ENCODE peak calls at places on chromosome 11, in four cellular contexts. D is A673; L is CD4-positive, alpha-beta T cell; F is ovary. Y is an unnamed sample.

GRCh38 chr11:79007811-79008294 is 433.0 kb downstream of the TENM4 start:
- DNase-seq in D (no peak), F (no peak), L (no peak), Y (no peak)

GRCh38 chr11:107561688-107562087 is 3.8 kb downstream of the ALKBH8 start:
- DNase-seq in F (no peak), D (peak; percentile 29), L (no peak), Y (no peak)

GRCh38 chr11:94581926-94582325 is 14.8 kb downstream of the PIWIL4 start:
- DNase-seq in D (no peak), F (no peak), L (no peak), Y (no peak)

GRCh38 chr11:102882389-102883024 is 7.7 kb upstream of the MMP12 start:
- DNase-seq in F (no peak), D (no peak), L (no peak), Y (no peak)

GRCh38 chr11:133082453-133082781 is 449.9 kb downstream of the OPCML start:
- DNase-seq in F (no peak), D (peak; percentile 42), L (no peak), Y (peak; percentile 61)

GRCh38 chr11:115497303-115497702 is 6.9 kb downstream of the CADM1 start:
- DNase-seq in F (no peak), D (no peak), L (no peak), Y (no peak)

GRCh38 chr11:116986521-116987105 is 111.6 kb downstream of the SIK3 start:
- DNase-seq in F (no peak), D (no peak), L (no peak), Y (peak; percentile 50)

GRCh38 chr11:101880208-101880607 is 34.6 kb upstream of the CEP126 start:
- DNase-seq in L (no peak), F (no peak), D (peak; percentile 72), Y (no peak)

GRCh38 chr11:84722583-84723108 is 904.5 kb downstream of the DLG2 start:
- DNase-seq in D (peak; percentile 16), F (no peak), L (no peak), Y (no peak)

GRCh38 chr11:85977751-85978160 is 91.1 kb downstream of the PICALM start:
- DNase-seq in L (no peak), D (no peak), F (no peak), Y (no peak)

GRCh38 chr11:119874660-119875238 is 145.7 kb upstream of the NECTIN1 start:
- DNase-seq in D (no peak), F (no peak), L (no peak), Y (no peak)

GRCh38 chr11:79209540-79210266 is 231.1 kb downstream of the TENM4 start:
- DNase-seq in L (no peak), F (peak; percentile 49), D (no peak), Y (no peak)

GRCh38 chr11:65503923-65504670 is 5.3 kb downstream of the MALAT1 start:
- DNase-seq in L (no peak), D (no peak), F (peak; percentile 13), Y (no peak)
- TF ChIP-seq CTCF in L (no peak), D (no peak), F (no peak), Y (no peak)

DNA sequence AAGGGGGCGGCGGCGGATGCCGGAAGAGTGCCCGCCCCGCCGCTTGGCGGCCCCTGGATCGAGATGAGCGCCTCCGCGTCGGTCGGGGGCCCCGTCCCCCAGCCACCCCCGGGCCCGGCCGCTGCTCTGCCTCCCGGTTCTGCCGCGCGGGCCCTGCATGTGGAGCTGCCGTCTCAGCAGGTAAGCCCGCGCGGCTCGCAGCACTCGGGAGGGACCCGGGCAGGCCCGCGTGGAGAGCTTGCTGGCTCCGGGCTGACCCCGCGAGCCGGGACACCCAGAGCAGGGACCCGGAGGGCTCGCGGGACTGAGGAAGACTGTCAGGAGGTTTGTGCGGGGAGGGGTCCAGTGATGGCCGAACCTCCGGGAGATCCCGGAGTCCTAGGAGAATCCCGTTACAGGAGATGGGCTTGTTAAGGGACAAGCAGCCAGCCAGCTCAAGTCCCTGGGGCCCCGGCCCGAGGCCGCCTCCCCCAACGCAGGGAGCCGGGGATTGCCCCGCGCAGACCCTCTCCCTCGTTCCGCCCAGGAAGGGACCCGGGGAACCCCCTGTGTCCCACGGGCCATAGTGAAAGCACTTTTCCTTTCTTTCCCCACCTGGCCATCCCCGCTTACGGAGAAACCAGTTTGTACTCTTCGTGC is 454 bp downstream of the UVRAG start:
- DNase-seq in F (no peak), D (peak; percentile 60), L (peak; percentile 27), Y (no peak)
- TF ChIP-seq CTCF in F (no peak), D (no peak), L (no peak), Y (no peak)

GRCh38 chr11:131592152-131592551 is 221.7 kb downstream of the NTM start:
- DNase-seq in L (no peak), D (no peak), F (no peak), Y (no peak)

GRCh38 chr11:131588057-131588456 is 217.6 kb downstream of the NTM start:
- DNase-seq in F (no peak), L (no peak), D (no peak), Y (no peak)

GRCh38 chr11:131593301-131593700 is 222.9 kb downstream of the NTM start:
- DNase-seq in D (no peak), L (no peak), F (no peak), Y (no peak)

GRCh38 chr11:131592734-131593133 is 222.3 kb downstream of the NTM start:
- DNase-seq in L (no peak), D (no peak), F (no peak), Y (no peak)

DNA sequence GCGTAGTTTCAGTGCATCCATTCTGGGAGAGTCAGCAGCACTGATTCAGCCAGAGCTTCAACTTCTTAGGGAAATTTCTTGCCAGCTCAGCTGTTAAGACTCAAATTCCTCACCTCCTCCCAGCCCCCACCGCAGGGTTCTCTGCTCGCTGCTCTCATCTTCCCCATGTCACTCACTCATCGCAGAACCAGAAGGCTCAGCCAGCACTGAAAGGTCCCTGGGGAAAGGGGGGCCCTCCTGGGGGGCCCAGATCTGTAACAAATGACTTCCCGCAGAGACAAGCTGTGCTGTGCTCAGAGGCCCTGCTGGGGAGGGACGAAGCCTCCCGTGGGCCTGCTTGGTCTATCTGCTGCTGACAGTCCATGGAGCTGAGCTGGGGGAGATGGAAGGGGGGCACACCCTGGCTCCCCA is 220.6 kb downstream of the NTM start:
- DNase-seq in L (no peak), F (no peak), D (peak; percentile 13), Y (no peak)
- TF ChIP-seq CTCF in L (no peak), F (no peak), D (no peak), Y (no peak)

GRCh38 chr11:6297831-6298230 is 22.5 kb downstream of the CAVIN3 start:
- DNase-seq in D (peak; percentile 21), L (no peak), F (no peak), Y (no peak)
- TF ChIP-seq CTCF in D (peak; percentile 51), L (no peak), F (peak; percentile 17), Y (no peak)

DNA sequence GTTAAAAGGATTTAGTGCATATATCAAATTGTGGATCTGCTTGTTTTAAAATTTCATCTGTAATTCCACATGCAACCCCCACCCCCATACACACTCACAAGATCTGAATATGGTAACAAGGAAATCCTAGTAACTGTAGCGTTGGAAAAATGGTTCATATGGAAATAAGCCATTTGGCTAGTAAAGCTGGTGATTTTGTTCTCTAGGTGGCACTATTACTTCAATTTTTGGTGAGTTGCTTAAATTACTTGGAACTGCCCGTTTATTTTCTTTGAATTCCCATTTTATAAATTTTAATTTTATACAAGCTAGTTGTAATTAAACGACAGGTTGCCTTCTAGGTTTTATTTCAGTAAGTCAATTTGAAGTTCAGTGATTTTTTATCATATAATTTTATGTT is 5.3 kb downstream of the BDNF start:
- DNase-seq in D (peak; percentile 70), F (no peak), L (no peak), Y (no peak)
- TF ChIP-seq CTCF in D (peak; percentile 93), F (no peak), L (no peak), Y (no peak)

DNA sequence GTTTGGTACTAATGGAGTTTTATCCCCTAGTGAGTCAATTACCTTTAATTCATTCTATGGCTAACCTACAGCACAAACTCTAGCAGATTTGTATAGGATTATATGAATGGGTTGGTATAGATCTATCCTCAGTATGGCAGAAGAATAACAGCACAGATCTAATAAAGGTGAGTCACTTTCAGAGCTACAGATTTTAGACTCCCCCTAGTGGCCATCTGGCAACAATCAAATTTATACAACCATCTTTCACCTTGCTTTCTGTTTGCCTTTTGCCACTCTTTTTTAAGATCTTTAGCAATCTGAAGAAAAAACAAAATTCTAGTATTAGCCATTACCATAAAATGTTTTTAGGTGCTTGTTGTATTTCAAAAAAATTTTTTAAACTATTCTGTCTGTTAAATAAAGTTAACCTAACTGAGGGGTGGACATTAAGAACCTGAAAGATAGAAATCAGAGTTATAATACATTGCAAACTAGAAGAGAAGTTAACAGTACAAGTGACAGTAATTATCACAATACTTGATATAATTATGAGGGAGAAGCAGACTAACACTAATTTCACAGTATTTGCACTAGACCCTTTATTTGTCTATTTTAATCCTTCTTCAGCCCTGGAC is 25.8 kb downstream of the DDIAS start:
- DNase-seq in F (no peak), L (peak; percentile 14), D (peak; percentile 74), Y (no peak)
- TF ChIP-seq CTCF in F (peak; percentile 74), L (peak; percentile 97), D (peak; percentile 93), Y (peak; percentile 94)

DNA sequence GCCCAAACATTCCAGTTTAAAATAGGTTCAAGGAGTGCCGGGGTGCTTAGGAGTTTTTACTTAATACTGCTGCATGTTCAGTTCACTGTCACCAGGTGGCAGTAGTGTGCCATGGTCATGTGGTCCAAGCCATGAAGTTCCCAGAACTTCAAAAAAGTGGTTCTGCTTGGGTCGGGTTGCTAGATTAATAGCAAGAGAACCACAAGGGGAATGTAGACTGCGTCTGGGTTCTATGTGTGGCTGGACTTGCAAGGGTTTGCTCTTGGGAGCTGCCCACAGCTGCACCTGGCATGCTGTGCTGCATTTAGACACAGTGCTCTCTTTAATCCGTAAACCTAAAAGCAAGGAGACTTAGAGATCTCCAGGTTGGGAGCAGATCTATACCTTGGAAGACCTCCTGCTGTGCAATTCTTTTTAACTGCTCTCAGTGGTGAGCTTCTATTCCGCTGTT is 6.5 kb upstream of the SPON1 start:
- DNase-seq in F (peak; percentile 68), D (peak; percentile 45), L (peak; percentile 52), Y (no peak)
- TF ChIP-seq CTCF in F (peak; percentile 88), D (peak; percentile 80), L (peak; percentile 86), Y (peak; percentile 83)